ENCODE peak calls at places on chromosomes 16 and 17, in seven cellular contexts. R is globus pallidus, C is pons, J is progenitor cell of endocrine pancreas, Z is heart left ventricle, H is HFFc6, M is mesendoderm. Y is an unnamed sample.

GRCh38 chr16:11698271-11698689 is 30.0 kb downstream of the SNN start:
- DNase-seq in R (no peak), C (no peak), J (no peak), Z (no peak), H (no peak), M (no peak), Y (no peak)

GRCh38 chr17:79899584-79899983 is 60.3 kb upstream of the CBX4 start:
- DNase-seq in R (no peak), C (no peak), J (no peak), Z (no peak), H (no peak), M (no peak), Y (no peak)

GRCh38 chr17:72995008-72995656 is 97.4 kb downstream of the SLC39A11 start:
- DNase-seq in R (no peak), C (no peak), J (no peak), Z (no peak), H (no peak), M (no peak), Y (no peak)

GRCh38 chr17:1713878-1714487 is 3.8 kb upstream of the TLCD2 start:
- DNase-seq in R (no peak), C (no peak), J (peak; percentile 41), Z (no peak), H (peak; percentile 25), M (peak; percentile 93), Y (no peak)

GRCh38 chr17:10589553-10590145 is 40.2 kb upstream of the MYH2 start:
- DNase-seq in R (no peak), C (no peak), J (no peak), Z (no peak), H (no peak), M (no peak), Y (no peak)

GRCh38 chr17:17728550-17729251 is 47.4 kb downstream of the RAI1 start:
- DNase-seq in R (no peak), C (no peak), J (no peak), Z (no peak), H (no peak), M (no peak), Y (no peak)

GRCh38 chr17:67443931-67444597 is 67.0 kb downstream of the PITPNC1 start:
- DNase-seq in R (no peak), C (no peak), J (no peak), Z (peak; percentile 38), H (no peak), M (no peak), Y (peak; percentile 56)

GRCh38 chr16:1752853-1753252 is 18.5 kb downstream of the NME3 start:
- DNase-seq in R (no peak), C (no peak), J (no peak), Z (no peak), H (no peak), M (no peak), Y (no peak)

GRCh38 chr17:45296833-45297124 is 20.0 kb downstream of the MAP3K14 start:
- DNase-seq in R (no peak), C (no peak), J (no peak), Z (no peak), H (no peak), M (no peak), Y (no peak)

Y was measured in foreskin melanocyte.